ENCODE peak calls at places on chromosomes 2 and 18, in seven cellular contexts. N is psoas muscle; S is K562; Z is CD4-positive, alpha-beta memory T cell; E is IMR-90; K is right atrium auricular region; M is HepG2. Y is an unnamed sample.

GRCh38 chr2:140353541-140353940 is 1573.4 kb upstream of the NXPH2 start:
- DNase-seq in E (no peak), N (no peak), M (no peak), Z (no peak), S (no peak), K (no peak), Y (no peak)

GRCh38 chr2:60958800-60959199 is 58.7 kb upstream of the PEX13 start:
- DNase-seq in M (no peak), K (no peak), N (no peak), S (no peak), E (peak; percentile 85), Z (no peak), Y (no peak)

GRCh38 chr2:54122939-54123338 is 7.5 kb downstream of the ACYP2 start:
- DNase-seq in M (peak; percentile 79), Z (no peak), S (no peak), K (no peak), N (no peak), E (peak; percentile 80), Y (peak; percentile 39)

GRCh38 chr18:64444819-64445218 is 295.9 kb upstream of the LINC00305 start:
- DNase-seq in E (no peak), S (no peak), Z (no peak), M (no peak), K (no peak), N (no peak), Y (no peak)

GRCh38 chr2:98013407-98014042 is 17.8 kb upstream of the TMEM131 start:
- DNase-seq in S (no peak), E (peak; percentile 73), Z (no peak), K (no peak), M (peak; percentile 71), N (no peak), Y (no peak)

GRCh38 chr18:73724908-73725307 is 422.7 kb downstream of the FBXO15 start:
- DNase-seq in N (no peak), M (no peak), K (no peak), Z (no peak), S (no peak), E (peak; percentile 20), Y (no peak)

GRCh38 chr2:101251844-101252407 is 760 bp upstream of the CNOT11 start:
- DNase-seq in N (no peak), Z (peak; percentile 36), S (no peak), K (no peak), M (peak; percentile 77), E (no peak), Y (no peak)

GRCh38 chr18:31156831-31157763 is 5.6 kb downstream of the DSC1 start:
- DNase-seq in M (no peak), K (no peak), Z (no peak), S (no peak), N (no peak), E (no peak), Y (no peak)

GRCh38 chr2:1728821-1729220 is 15.5 kb downstream of the PXDN start:
- DNase-seq in Z (no peak), N (peak; percentile 16), E (peak; percentile 62), S (no peak), M (no peak), K (peak; percentile 59), Y (no peak)

GRCh38 chr18:9823805-9824473 is 61.8 kb upstream of the TXNDC2 start:
- DNase-seq in K (no peak), M (no peak), N (no peak), S (no peak), Z (no peak), E (peak; percentile 65), Y (peak; percentile 58)

GRCh38 chr2:208064220-208064951 is 39.1 kb upstream of the PLEKHM3 start:
- DNase-seq in Z (no peak), S (peak; percentile 59), E (peak; percentile 94), K (no peak), M (peak; percentile 15), N (no peak), Y (peak; percentile 86)

GRCh38 chr2:181742908-181743722 is 62.8 kb upstream of the NEUROD1 start:
- DNase-seq in E (peak; percentile 73), N (no peak), S (peak; percentile 39), Z (peak; percentile 36), K (no peak), M (peak; percentile 66), Y (peak; percentile 7)

GRCh38 chr2:241752253-241752652 is 17.8 kb downstream of the D2HGDH start:
- DNase-seq in K (no peak), S (no peak), Z (no peak), N (no peak), E (no peak), M (no peak), Y (no peak)

GRCh38 chr2:157903051-157903625 is 27.0 kb upstream of the ACVR1 start:
- DNase-seq in K (no peak), N (no peak), M (no peak), Z (no peak), S (no peak), E (no peak), Y (peak; percentile 8)

GRCh38 chr18:43620936-43621335 is 343.6 kb upstream of the SYT4 start:
- DNase-seq in M (peak; percentile 5), Z (no peak), N (no peak), K (no peak), E (peak; percentile 5), S (peak; percentile 7), Y (no peak)

GRCh38 chr2:46097714-46098480 is 199.3 kb upstream of the EPAS1 start:
- DNase-seq in K (peak; percentile 86), Z (no peak), E (peak; percentile 100), N (no peak), S (no peak), M (peak; percentile 40), Y (peak; percentile 89)

GRCh38 chr2:211901226-211901625 is 637.4 kb downstream of the ERBB4 start:
- DNase-seq in E (no peak), S (no peak), M (no peak), K (no peak), N (no peak), Z (no peak), Y (no peak)

GRCh38 chr2:145028055-145028630 is 508.2 kb upstream of the ZEB2 start:
- DNase-seq in K (no peak), E (no peak), Z (no peak), S (no peak), N (no peak), M (no peak), Y (no peak)

GRCh38 chr2:145027073-145027459 is 507.1 kb upstream of the ZEB2 start:
- DNase-seq in N (no peak), E (peak; percentile 49), S (no peak), K (no peak), Z (no peak), M (no peak), Y (no peak)

GRCh38 chr2:145023331-145023934 is 503.5 kb upstream of the ZEB2 start:
- DNase-seq in S (no peak), K (no peak), M (no peak), N (no peak), E (no peak), Z (no peak), Y (no peak)

GRCh38 chr2:145025382-145025781 is 505.5 kb upstream of the ZEB2 start:
- DNase-seq in Z (no peak), K (no peak), N (no peak), M (no peak), S (no peak), E (no peak), Y (no peak)

GRCh38 chr2:145026456-145027072 is 506.6 kb upstream of the ZEB2 start:
- DNase-seq in Z (no peak), K (no peak), S (no peak), N (no peak), M (no peak), E (no peak), Y (no peak)
- H3K4me3 ChIP-seq in Z (no peak overlapping the region), K (no peak overlapping the region), S (no peak overlapping the region), N (no peak overlapping the region), M (no peak overlapping the region), E (no peak overlapping the region), Y (no peak overlapping the region)

DNA sequence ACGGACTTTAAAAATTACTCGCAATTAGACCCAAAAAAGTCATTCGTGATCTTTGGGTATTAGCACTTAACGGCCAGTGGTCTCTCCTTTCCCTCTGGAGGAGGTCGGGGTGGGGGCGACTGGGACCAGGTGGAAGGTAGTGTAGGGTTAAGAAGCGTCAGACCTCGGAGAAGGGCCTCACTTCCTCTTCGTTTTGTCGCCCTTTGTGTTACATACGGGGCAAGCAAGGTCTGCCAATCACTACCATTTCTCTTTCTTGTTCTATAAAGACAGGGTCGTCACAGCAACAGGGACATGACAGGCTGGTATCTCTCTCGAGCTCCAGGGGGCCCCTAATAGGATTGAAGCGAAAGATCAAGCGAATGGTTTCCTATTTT is 136.6 kb downstream of the INSIG2 start:
- DNase-seq in S (no peak), E (no peak), M (no peak), N (no peak), K (no peak), Z (no peak), Y (no peak)
- H3K27me3 ChIP-seq in S (peaks cover 15% of the 10 kb centered on the region), E (peaks cover 50% of the 10 kb centered on the region), M (peaks cover 14% of the 10 kb centered on the region), N (peaks cover 15% of the 10 kb centered on the region), K (peaks cover 33% of the 10 kb centered on the region), Z (peaks cover 48% of the 10 kb centered on the region), Y (no peaks in the 10 kb centered on the region)

DNA sequence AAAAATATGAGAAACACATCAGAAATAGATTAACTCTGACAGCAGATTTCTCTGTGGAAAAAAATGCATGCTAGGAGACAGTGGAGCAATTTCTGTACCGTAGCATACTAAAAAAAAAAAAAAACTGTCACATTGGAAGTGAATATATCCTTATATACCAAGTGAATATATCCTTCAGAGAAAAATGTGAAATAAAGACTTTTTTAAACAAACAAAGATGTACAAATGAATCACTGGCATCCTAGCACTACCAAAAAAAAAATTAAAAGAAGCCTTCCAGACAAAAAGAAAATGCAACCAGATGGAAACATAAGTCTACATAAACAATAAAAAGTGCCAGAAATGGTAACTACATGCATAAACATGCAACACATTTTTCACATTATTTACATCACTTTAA is 169.4 kb downstream of the NBAS start:
- DNase-seq in Z (no peak), S (no peak), E (no peak), K (no peak), M (no peak), N (no peak), Y (no peak)
- H3K36me3 ChIP-seq in Z (no peaks in the 10 kb centered on the region), S (peaks cover 72% of the 10 kb centered on the region), E (peaks cover 4% of the 10 kb centered on the region), K (peaks cover 10% of the 10 kb centered on the region), M (peaks cover 9% of the 10 kb centered on the region), N (peaks cover 41% of the 10 kb centered on the region), Y (peaks cover 5% of the 10 kb centered on the region)

DNA sequence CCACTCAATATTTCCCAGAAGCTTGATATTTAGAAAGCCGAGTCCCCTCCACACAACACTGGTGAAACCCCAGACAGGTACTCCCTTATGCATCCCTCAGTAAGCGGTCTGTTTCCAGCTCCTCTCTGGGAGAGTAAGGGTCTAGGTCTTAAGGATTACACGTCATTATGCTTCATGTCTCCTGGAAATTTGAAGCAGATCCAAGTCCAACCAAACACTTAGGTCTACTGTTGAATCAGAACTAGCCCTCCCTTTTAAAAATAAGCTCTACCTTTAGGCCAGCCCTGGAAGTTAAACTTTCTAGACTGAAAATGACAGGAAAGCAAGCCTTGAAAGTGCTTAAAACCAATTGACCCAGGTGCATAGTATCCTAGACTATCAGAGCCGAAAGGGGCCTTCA is 1.5 kb upstream of the OST4 start:
- DNase-seq in S (no peak), K (no peak), Z (no peak), M (no peak), E (peak; percentile 82), N (no peak), Y (no peak)
- H3K4me3 ChIP-seq in S (no peak overlapping the region), K (no peak overlapping the region), Z (no peak overlapping the region), M (peak overlapping the region; percentile 98), E (no peak overlapping the region), N (no peak overlapping the region), Y (no peak overlapping the region)

DNA sequence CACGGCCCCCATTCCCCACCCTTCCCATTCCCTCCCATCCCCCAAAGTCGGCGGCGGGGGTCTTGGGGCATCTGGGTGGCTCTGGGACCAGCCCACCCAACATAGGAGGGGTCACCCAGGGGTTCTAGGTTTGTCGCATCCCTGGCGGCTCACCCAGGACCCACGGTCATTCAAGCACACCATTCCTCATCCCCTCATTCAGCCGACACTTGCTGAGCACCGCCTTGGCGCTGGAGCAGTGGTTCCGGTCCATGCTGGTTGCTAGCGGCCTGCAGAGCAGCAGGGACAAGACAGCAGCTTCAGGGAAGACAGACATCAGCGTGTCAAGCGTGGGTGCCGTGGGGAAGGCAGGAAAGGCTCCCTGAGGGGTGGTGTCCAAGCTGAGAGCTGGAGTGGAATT is 50.5 kb upstream of the OTOS start:
- DNase-seq in N (no peak), E (no peak), M (no peak), S (no peak), Z (no peak), K (no peak), Y (no peak)
- H3K27me3 ChIP-seq in N (no peaks in the 10 kb centered on the region), E (peaks cover 48% of the 10 kb centered on the region), M (peaks cover 83% of the 10 kb centered on the region), S (no peaks in the 10 kb centered on the region), Z (no peaks in the 10 kb centered on the region), K (no peaks in the 10 kb centered on the region), Y (no peaks in the 10 kb centered on the region)

Y was measured in MG63.